ENCODE peak calls at places on chromosome 13, in five cellular contexts. W, I, P, L and N are unnamed samples.

GRCh38 chr13:20418953-20419352 is 106.7 kb downstream of the CRYL1 start:
- DNase-seq in W (no peak), I (no peak), P (no peak), L (no peak), N (no peak)

GRCh38 chr13:98527526-98527925 is 49.4 kb downstream of the STK24 start:
- DNase-seq in W (no peak), I (no peak), P (no peak), L (no peak), N (no peak)

GRCh38 chr13:60112771-60113170 is 51.0 kb downstream of the DIAPH3 start:
- DNase-seq in P (no peak), L (no peak), I (peak), W (no peak), N (peak)

GRCh38 chr13:66689037-66689619 is 541.0 kb downstream of the PCDH9 start:
- DNase-seq in P (no peak), I (peak), W (no peak), L (no peak), N (peak)

GRCh38 chr13:101917475-101917810 is 465.0 kb downstream of the ITGBL1 start:
- DNase-seq in W (no peak), L (no peak), P (no peak), I (no peak), N (no peak)

GRCh38 chr13:99062593-99062992 is 84.7 kb upstream of the DOCK9 start:
- DNase-seq in L (peak), P (no peak), W (no peak), I (peak), N (no peak)

GRCh38 chr13:30196025-30196424 is 111.3 kb downstream of the KATNAL1 start:
- DNase-seq in L (no peak), I (no peak), W (no peak), P (no peak), N (peak)

GRCh38 chr13:45769072-45769471 is 67.0 kb downstream of the CBY2 start:
- DNase-seq in I (no peak), P (no peak), W (no peak), L (no peak), N (no peak)

GRCh38 chr13:109779876-109780516 is 6.4 kb downstream of the IRS2 start:
- DNase-seq in W (no peak), P (no peak), I (no peak), L (no peak), N (no peak)

GRCh38 chr13:109779074-109779473 is 7.3 kb downstream of the IRS2 start:
- DNase-seq in L (no peak), W (no peak), I (no peak), P (no peak), N (no peak)

GRCh38 chr13:109780880-109781383 is 5.5 kb downstream of the IRS2 start:
- DNase-seq in P (no peak), I (no peak), L (no peak), W (no peak), N (no peak)

GRCh38 chr13:109776575-109776974 is 9.8 kb downstream of the IRS2 start:
- DNase-seq in L (no peak), I (no peak), P (no peak), W (no peak), N (no peak)

DNA sequence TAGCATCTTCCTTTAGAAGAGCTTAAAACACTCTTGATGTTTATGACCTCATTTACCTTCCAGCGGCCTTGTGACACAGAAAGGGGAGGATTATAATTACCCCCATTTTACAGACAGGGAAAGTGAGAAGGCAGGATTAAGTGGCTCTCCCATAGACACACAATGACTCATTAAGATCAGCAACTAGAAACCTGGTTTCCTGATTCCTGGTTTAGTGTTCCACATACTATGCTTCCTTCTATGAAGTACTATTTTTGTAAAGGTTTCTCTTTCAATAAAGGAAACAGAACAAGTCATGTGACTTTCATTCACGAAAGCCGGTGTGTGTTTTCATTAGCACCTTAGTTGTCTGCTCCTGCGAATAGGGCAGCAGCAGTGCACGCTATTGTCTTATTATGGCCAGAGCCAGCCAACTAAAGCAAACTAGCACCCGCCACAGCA is 8.3 kb downstream of the IRS2 start:
- DNase-seq in I (no peak), P (no peak), W (no peak), L (no peak), N (peak)
- H3K4me3 ChIP-seq in I (no peak), P (peak), W (no peak), L (no peak), N (no peak)

DNA sequence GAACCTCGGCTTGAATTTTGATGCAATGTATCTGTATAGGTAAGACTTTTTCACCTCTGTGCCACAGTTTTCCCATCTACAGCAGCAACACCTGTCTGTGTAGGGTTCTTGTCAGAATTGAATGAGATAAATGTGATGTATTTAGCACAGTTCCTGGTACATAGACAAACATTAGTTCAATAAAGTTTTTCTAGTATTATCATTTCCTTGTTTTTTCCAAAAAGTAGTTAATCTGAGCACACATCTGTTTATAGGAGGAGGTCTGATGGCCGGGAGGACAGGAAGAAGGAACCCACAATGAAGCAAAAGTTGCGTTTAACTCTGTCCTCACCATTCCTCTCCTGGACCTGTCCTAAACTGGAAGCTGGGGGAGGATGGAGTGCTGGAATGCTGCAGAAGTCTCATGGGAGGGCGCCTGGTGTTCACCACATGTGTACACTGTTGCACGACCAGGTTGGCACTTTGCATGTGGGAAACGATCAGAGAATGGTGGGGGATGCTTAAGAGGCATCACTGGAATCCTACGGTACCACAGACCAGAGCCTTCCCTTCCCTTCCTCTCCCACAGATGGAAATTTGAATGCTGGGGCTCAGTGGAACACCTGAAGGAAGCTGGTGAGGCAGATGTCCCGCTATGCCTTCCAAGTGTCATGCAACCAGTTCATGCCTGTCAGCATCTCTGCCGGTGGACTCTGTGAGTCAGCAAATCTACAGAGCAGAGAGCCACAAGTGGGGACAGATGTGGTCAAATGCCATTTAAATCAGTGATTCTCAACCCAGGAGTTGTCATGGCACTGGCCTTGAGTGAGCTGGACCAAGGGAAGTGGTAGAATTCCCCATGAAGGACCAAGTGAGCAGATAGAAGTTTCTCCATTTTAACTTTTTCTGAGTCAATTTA is 315.6 kb downstream of the DLEU7 start:
- DNase-seq in L (no peak), P (no peak), W (no peak), I (no peak), N (no peak)
- TF ChIP-seq CTCF in L (no peak), P (no peak), W (no peak), I (no peak), N (no peak)

GRCh38 chr13:24033527-24034302 is 126.8 kb upstream of the SPATA13 start:
- DNase-seq in P (peak), I (peak), L (no peak), W (no peak), N (peak)
- H3K4me3 ChIP-seq in P (no peak), I (no peak), L (no peak), W (no peak), N (no peak)

GRCh38 chr13:25268561-25268960 is 18.7 kb downstream of the MTMR6 start:
- DNase-seq in I (no peak), P (no peak), L (no peak), W (no peak), N (no peak)

GRCh38 chr13:25262261-25262660 is 25.0 kb downstream of the MTMR6 start:
- DNase-seq in L (no peak), P (no peak), I (no peak), W (no peak), N (no peak)

GRCh38 chr13:25267715-25268114 is 19.6 kb downstream of the MTMR6 start:
- DNase-seq in W (no peak), I (peak), L (no peak), P (no peak), N (peak)
- TF ChIP-seq CTCF in W (peak), I (peak), L (no peak), P (peak), N (peak)

GRCh38 chr13:41428155-41428554 is 29.2 kb upstream of the RGCC start:
- DNase-seq in I (no peak), W (no peak), P (no peak), L (no peak), N (no peak)

GRCh38 chr13:41426047-41426446 is 31.3 kb upstream of the RGCC start:
- DNase-seq in I (no peak), W (no peak), L (no peak), P (no peak), N (no peak)

DNA sequence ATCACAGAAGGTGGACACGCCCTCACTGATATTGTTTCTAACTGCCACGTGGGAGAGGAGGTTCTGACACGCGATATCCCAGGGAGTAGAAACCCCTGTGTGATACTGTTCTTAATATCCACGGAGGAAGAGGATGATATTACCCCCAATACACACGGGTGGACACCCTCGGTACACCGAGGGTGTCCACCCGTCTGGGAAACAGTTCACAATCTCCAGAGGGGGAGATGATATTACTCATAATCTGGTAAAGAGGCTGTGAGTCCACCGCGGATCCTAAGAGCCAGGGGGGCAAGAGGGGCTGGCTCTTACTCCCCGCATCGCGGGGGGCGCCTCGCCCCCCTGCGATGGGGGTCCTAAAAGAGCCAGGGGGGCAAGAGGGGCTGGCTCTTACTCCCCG is 29.6 kb upstream of the RGCC start:
- DNase-seq in W (no peak), L (no peak), I (no peak), P (no peak), N (no peak)
- H3K4me3 ChIP-seq in W (peak), L (no peak), I (peak), P (no peak), N (peak)

GRCh38 chr13:110312669-110313031 is 5.6 kb downstream of the COL4A2 start:
- DNase-seq in W (no peak), I (peak), P (no peak), L (no peak), N (peak)
- TF ChIP-seq CTCF in W (no peak), I (peak), P (no peak), L (no peak), N (no peak)

GRCh38 chr13:109868583-109869311 is 82.4 kb upstream of the IRS2 start:
- DNase-seq in L (no peak), W (no peak), I (no peak), P (no peak), N (peak)

GRCh38 chr13:109871018-109871370 is 84.6 kb upstream of the IRS2 start:
- DNase-seq in I (no peak), W (no peak), P (no peak), L (no peak), N (peak)

GRCh38 chr13:109867766-109868165 is 81.4 kb upstream of the IRS2 start:
- DNase-seq in P (no peak), I (no peak), W (no peak), L (no peak), N (peak)

GRCh38 chr13:109870281-109871017 is 84.1 kb upstream of the IRS2 start:
- DNase-seq in P (no peak), W (no peak), I (no peak), L (no peak), N (no peak)

DNA sequence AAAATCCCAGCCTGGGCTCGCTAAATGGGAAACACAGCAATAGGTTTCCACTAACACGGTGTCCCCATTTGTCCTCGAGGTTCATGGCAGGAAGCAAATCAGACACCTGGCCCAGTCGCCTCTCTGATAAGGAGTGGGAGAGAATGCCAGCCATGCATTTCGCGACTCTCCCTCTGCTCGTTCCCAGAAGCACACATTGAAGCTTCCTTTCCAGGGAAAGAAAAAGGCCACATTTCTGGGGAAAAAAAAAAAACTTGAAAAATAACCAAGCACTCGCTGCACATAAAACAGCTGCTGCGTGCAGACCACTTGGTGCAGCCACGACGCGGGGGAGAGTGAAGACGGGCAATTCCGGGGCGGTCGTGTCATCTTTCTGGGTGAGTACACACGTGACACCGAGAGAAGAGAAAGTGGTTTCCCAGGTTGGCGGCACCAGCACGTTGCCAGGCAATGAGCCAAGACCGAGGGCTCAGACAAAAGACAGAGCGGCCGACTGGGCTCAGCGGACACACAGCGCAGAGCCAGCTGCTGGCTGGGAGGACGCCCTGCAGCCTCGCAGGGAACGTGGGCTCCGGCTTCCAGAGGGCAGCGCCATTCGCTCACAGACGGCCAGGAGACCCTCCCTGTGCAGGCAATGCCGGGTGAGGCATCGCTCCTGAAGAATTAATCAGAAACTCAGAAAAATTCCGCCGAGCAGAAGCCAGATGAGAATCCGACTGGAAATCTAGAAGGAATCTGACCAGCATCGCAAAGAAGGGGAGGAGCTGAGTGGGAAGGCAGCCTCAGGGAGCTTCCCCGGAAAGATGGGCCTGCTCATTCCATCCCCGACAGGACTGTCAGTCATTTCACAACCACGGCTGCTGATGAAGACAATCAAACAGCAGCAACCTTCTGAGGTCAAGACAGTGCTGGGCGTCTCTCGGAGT is 83.2 kb upstream of the IRS2 start:
- DNase-seq in P (peak), I (peak), L (peak), W (no peak), N (no peak)
- H3K4me3 ChIP-seq in P (no peak), I (peak), L (peak), W (no peak), N (no peak)